ENCODE peak calls at places on chromosomes 2 and 18, in seven cellular contexts. Q is spleen, F is GM10248, L is mesendoderm, W is hepatocyte, G is NCI-H2029, T is substantia nigra. J is an unnamed sample.

GRCh38 chr2:29218550-29219125 is 103.4 kb downstream of the CLIP4 start:
- DNase-seq in T (no peak), Q (peak; percentile 49), F (no peak), G (no peak), W (no peak), L (no peak), J (no peak)

GRCh38 chr2:102313025-102313424 is 1.7 kb downstream of the IL1RL1 start:
- DNase-seq in G (no peak), F (no peak), Q (no peak), L (peak; percentile 11), W (no peak), T (no peak), J (no peak)

GRCh38 chr18:40355701-40356100 is 1599.3 kb upstream of the PIK3C3 start:
- DNase-seq in F (no peak), W (no peak), Q (no peak), G (no peak), L (no peak), T (no peak), J (no peak)

GRCh38 chr2:69625078-69625788 is 18.3 kb downstream of the AAK1 start:
- DNase-seq in F (no peak), T (no peak), Q (no peak), W (peak; percentile 28), G (no peak), L (no peak), J (no peak)

GRCh38 chr18:31719363-31720006 is 35.1 kb upstream of the B4GALT6 start:
- DNase-seq in T (no peak), Q (no peak), G (no peak), F (no peak), W (no peak), L (no peak), J (no peak)

GRCh38 chr2:236715077-236715476 is 145.5 kb downstream of the ACKR3 start:
- DNase-seq in T (no peak), L (no peak), W (peak; percentile 55), Q (peak; percentile 62), F (no peak), G (peak; percentile 17), J (no peak)

GRCh38 chr2:17518212-17519154 is at the start of gene RAD51AP2:
- DNase-seq in T (peak; percentile 19), F (peak; percentile 86), Q (peak; percentile 73), G (no peak), W (peak; percentile 89), L (peak; percentile 98), J (peak; percentile 21)

GRCh38 chr2:239360421-239361310 is 40.2 kb downstream of the HDAC4 start:
- DNase-seq in Q (no peak), F (no peak), L (peak; percentile 47), T (no peak), W (peak; percentile 62), G (no peak), J (no peak)

GRCh38 chr18:62131305-62131909 is 55.4 kb downstream of the PIGN start:
- DNase-seq in T (peak; percentile 28), Q (no peak), L (peak; percentile 60), F (peak; percentile 50), G (no peak), W (peak; percentile 81), J (no peak)

GRCh38 chr2:98382086-98382485 is 35.8 kb downstream of the CNGA3 start:
- DNase-seq in L (no peak), T (no peak), Q (no peak), G (no peak), F (no peak), W (no peak), J (no peak)

GRCh38 chr2:192413812-192414424 is 219.2 kb upstream of the TMEFF2 start:
- DNase-seq in G (no peak), T (no peak), F (no peak), W (no peak), L (no peak), Q (peak; percentile 66), J (no peak)

GRCh38 chr2:72220170-72220569 is 72.5 kb upstream of the CYP26B1 start:
- DNase-seq in Q (no peak), W (no peak), L (peak; percentile 97), T (no peak), F (no peak), G (no peak), J (no peak)

GRCh38 chr2:9191044-9191481 is 15.5 kb upstream of the ASAP2 start:
- DNase-seq in F (no peak), L (peak; percentile 80), Q (peak; percentile 79), G (no peak), T (peak; percentile 33), W (peak; percentile 58), J (no peak)

GRCh38 chr2:75647771-75648170 is 1.2 kb downstream of the MRPL19 start:
- DNase-seq in Q (no peak), T (no peak), F (no peak), L (no peak), W (no peak), G (no peak), J (no peak)

GRCh38 chr2:29047083-29047840 is 27.1 kb downstream of the PCARE start:
- DNase-seq in Q (no peak), W (no peak), L (no peak), G (no peak), F (no peak), T (no peak), J (no peak)

GRCh38 chr2:140882671-140883620 is 1247.9 kb downstream of the LRP1B start:
- DNase-seq in Q (no peak), L (no peak), G (no peak), F (no peak), W (no peak), T (no peak), J (no peak)

GRCh38 chr2:65361623-65362022 is 70.8 kb downstream of the SPRED2 start:
- DNase-seq in Q (no peak), L (no peak), T (no peak), F (no peak), W (no peak), G (no peak), J (no peak)

GRCh38 chr2:100230754-100231153 is 88.4 kb upstream of the AFF3 start:
- DNase-seq in Q (no peak), G (peak; percentile 80), L (no peak), F (no peak), W (no peak), T (no peak), J (no peak)

GRCh38 chr2:166042356-166042755 is 85.5 kb downstream of the SCN1A start:
- DNase-seq in F (no peak), T (no peak), W (no peak), Q (no peak), L (no peak), G (no peak), J (no peak)

GRCh38 chr18:45245036-45245638 is 370.1 kb upstream of the SLC14A2 start:
- DNase-seq in Q (no peak), T (no peak), F (no peak), W (no peak), G (no peak), L (no peak), J (no peak)

GRCh38 chr2:54722641-54723299 is 692 bp upstream of the EML6 start:
- DNase-seq in T (no peak), Q (no peak), W (no peak), G (no peak), F (peak; percentile 14), L (peak; percentile 3), J (no peak)

GRCh38 chr2:71882949-71883472 is 264.7 kb downstream of the CYP26B1 start:
- DNase-seq in L (peak; percentile 14), Q (peak; percentile 88), W (peak; percentile 90), F (no peak), T (peak; percentile 51), G (peak; percentile 25), J (no peak)

GRCh38 chr2:26088038-26088643 is 54.3 kb downstream of the RAB10 start:
- DNase-seq in T (peak; percentile 14), W (peak; percentile 28), F (peak; percentile 46), Q (no peak), G (no peak), L (peak; percentile 56), J (no peak)

GRCh38 chr2:19702267-19702666 is 199.5 kb downstream of the TTC32 start:
- DNase-seq in F (no peak), L (no peak), T (no peak), G (no peak), Q (no peak), W (no peak), J (no peak)

GRCh38 chr18:74425161-74425560 is 31.9 kb downstream of the DIPK1C start:
- DNase-seq in Q (no peak), T (no peak), F (no peak), G (no peak), W (no peak), L (no peak), J (no peak)

GRCh38 chr2:24832991-24833671 is 39.9 kb downstream of the CENPO start:
- DNase-seq in Q (peak; percentile 45), T (no peak), F (no peak), L (no peak), W (no peak), G (no peak), J (no peak)

GRCh38 chr2:119377266-119377972 is 10.6 kb downstream of the DBI start:
- DNase-seq in F (no peak), Q (no peak), G (no peak), W (no peak), T (no peak), L (no peak), J (no peak)

GRCh38 chr2:11829947-11830707 is 83.7 kb downstream of the LPIN1 start:
- DNase-seq in T (peak; percentile 51), G (peak; percentile 85), L (peak; percentile 95), W (peak; percentile 90), F (peak; percentile 69), Q (peak; percentile 86), J (peak; percentile 54)

GRCh38 chr18:58394607-58395425 is 234.1 kb downstream of the ALPK2 start:
- DNase-seq in W (no peak), T (no peak), G (no peak), F (no peak), Q (no peak), L (no peak), J (no peak)

GRCh38 chr2:119429225-119430000 is 2.2 kb upstream of the TMEM37 start:
- DNase-seq in L (no peak), F (no peak), G (no peak), Q (no peak), T (no peak), W (no peak), J (no peak)

J was measured in GM12891.